ENCODE peak calls at places on chromosomes 6 and 20, in six cellular contexts. W, F, A, H, G and K are unnamed samples.

GRCh38 chr6:53437557-53438202 is 88.9 kb upstream of the ELOVL5 start:
- DNase-seq in H (peak; percentile 73), W (no peak), G (no peak), A (no peak), F (peak; percentile 71), K (no peak)

GRCh38 chr20:37990571-37991151 is 42.6 kb downstream of the TTI1 start:
- DNase-seq in F (peak; percentile 40), H (peak; percentile 52), W (no peak), G (peak; percentile 71), A (peak; percentile 74), K (peak; percentile 77)

GRCh38 chr6:144898052-144898689 is 613.0 kb downstream of the UTRN start:
- DNase-seq in A (no peak), G (no peak), W (no peak), F (no peak), H (no peak), K (no peak)

GRCh38 chr6:36701401-36701991 is 3.9 kb downstream of the RAB44 start:
- DNase-seq in W (no peak), G (no peak), F (peak; percentile 52), A (peak; percentile 36), H (no peak), K (no peak)

GRCh38 chr6:71510057-71510713 is 221.6 kb downstream of the OGFRL1 start:
- DNase-seq in H (peak; percentile 57), W (peak; percentile 17), A (peak; percentile 63), F (peak; percentile 9), G (peak; percentile 43), K (peak; percentile 30)

GRCh38 chr6:5151295-5151954 is 66.3 kb downstream of the PPP1R3G start:
- DNase-seq in F (no peak), G (no peak), A (no peak), W (no peak), H (no peak), K (no peak)

GRCh38 chr20:34894723-34895122 is 18.3 kb downstream of the ACSS2 start:
- DNase-seq in F (no peak), H (no peak), A (no peak), W (no peak), G (no peak), K (no peak)

GRCh38 chr6:20620043-20620442 is 85.8 kb downstream of the CDKAL1 start:
- DNase-seq in A (no peak), G (no peak), F (no peak), W (no peak), H (no peak), K (no peak)

DNA sequence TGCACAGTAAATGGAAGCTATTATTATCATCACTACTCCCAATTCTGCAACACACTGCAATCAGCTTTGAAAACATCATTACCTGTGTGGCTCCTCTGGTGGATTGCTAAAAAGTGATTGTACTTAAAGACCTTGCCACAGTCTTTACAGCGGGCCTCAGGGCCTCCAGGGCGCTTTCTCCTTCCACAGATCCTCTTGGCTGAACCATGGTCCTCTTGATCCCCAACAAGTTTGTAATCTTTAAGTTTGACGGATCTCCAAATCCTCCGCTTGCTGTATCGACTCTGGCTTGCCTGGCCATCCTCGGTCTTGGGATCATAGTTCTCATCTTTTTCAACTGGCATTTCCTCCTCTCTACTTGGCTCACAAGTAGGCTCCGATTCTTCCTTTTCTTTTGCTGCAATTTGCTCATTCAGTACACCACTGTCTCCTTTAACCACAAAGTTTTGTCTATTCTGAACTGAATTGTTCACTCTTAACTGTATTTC is 2.0 kb downstream of the ZBTB24 start:
- DNase-seq in W (no peak), G (no peak), H (no peak), F (no peak), A (no peak), K (no peak)
- H3K4me3 ChIP-seq in W (no peak overlapping the region), G (peak overlapping the region; percentile 99), H (no peak overlapping the region), F (no peak overlapping the region), A (peak overlapping the region; percentile 1), K (no peak overlapping the region)

GRCh38 chr20:47907031-47907670 is 121.9 kb upstream of the SULF2 start:
- DNase-seq in A (no peak), H (no peak), G (no peak), F (no peak), W (no peak), K (no peak)

GRCh38 chr20:47905628-47906487 is 120.6 kb upstream of the SULF2 start:
- DNase-seq in H (no peak), W (no peak), G (no peak), A (no peak), F (no peak), K (no peak)
- TF ChIP-seq EP300 in H (no peak), W (no peak), G (no peak), A (no peak), F (no peak), K (no peak)

DNA sequence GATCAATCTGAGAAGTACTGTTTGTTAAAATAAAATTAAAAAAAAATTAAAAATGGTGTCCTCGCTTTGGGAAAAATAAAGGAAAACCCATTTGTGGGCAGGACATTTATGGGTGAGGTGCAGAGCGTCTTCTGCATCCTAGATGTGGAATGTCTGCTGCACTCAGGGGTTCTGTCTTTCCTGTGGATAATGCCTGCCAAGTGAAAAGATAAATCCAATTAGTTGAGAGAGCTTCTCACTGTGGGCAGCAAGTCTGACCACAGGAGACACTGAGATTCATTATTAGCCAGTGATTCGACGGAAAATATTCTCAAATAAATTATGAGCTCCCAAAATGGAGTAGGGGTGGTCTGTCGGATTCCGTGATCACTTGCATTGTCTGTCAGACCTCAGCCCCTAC is 9.9 kb downstream of the GMPR start:
- DNase-seq in F (no peak), W (no peak), A (no peak), H (no peak), G (no peak), K (no peak)
- H3K4me3 ChIP-seq in F (no peak overlapping the region), W (no peak overlapping the region), A (no peak overlapping the region), H (no peak overlapping the region), G (no peak overlapping the region), K (no peak overlapping the region)

DNA sequence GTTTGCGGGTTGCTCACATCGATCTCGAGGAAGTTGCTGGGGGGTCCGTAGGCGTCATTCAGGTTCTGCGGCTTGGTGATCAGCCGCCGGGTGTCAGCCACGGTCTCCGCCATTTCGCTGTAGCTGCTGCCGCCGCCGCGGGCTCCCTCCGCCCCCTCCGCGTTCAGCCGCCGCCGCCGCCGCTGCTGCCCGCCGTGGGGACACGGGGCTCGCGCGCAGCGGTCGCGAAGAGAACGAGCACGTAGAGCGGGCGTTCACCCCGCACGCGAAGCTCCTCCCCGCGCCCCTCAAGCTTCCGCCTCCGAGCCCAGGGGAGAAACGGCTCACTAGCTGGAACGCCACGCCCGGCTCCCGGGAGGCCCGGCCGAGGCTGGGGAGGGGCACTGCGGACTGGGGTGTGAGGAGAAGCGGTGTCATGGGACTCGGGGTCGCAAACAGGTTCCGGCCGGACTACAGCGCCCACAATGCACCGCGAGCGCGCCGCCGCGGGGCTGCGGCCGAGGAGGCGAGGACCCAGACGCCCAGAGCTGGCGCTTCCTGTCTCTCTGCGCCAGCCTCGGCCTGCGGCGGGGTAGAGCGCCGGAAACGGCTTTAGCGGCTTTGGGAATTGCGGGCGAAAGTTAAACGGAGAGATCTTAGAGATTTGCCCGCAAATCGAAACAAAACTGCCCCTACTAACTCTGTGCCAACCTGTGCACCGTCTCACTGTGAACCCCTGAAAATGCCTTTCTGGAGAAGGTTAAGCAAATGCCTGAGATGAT is at the start of gene SNX3:
- DNase-seq in H (peak; percentile 95), F (peak; percentile 93), G (peak; percentile 96), A (peak; percentile 97), W (peak; percentile 92), K (peak; percentile 98)
- TF ChIP-seq EP300 in H (no peak), F (no peak), G (no peak), A (no peak), W (no peak), K (no peak)

GRCh38 chr20:32823078-32823477 is 3.3 kb downstream of the MAPRE1 start:
- DNase-seq in F (peak; percentile 44), G (no peak), H (peak; percentile 29), W (no peak), A (no peak), K (no peak)
- H3K4me3 ChIP-seq in F (no peak overlapping the region), G (no peak overlapping the region), H (no peak overlapping the region), W (no peak overlapping the region), A (no peak overlapping the region), K (no peak overlapping the region)